ENCODE peak calls at places on chromosomes 6 and 20, in seven cellular contexts. E is left lung; G is trophoblast cell; Z is pancreas; H is suprapubic skin; K is CD8-positive, alpha-beta T cell; O is heart left ventricle. V is an unnamed sample.

GRCh38 chr6:43962458-43962857 is 164.8 kb downstream of the MRPL14 start:
- DNase-seq in K (no peak), E (no peak), G (peak), O (no peak), H (peak), Z (no peak), V (no peak)

GRCh38 chr6:31572041-31572911 is at the start of gene LTA:
- DNase-seq in E (peak), H (no peak), O (no peak), G (no peak), Z (no peak), K (peak), V (no peak)

GRCh38 chr20:17490501-17490900 is 40.7 kb downstream of the BFSP1 start:
- DNase-seq in G (no peak), Z (no peak), H (no peak), E (no peak), O (no peak), K (no peak), V (no peak)

GRCh38 chr6:111555041-111555440 is 50.6 kb downstream of the TRAF3IP2 start:
- DNase-seq in G (no peak), E (no peak), H (no peak), Z (no peak), K (no peak), O (no peak), V (no peak)

GRCh38 chr20:32510120-32510600 is 75.0 kb downstream of the NOL4L start:
- DNase-seq in K (no peak), Z (peak), H (no peak), O (no peak), E (peak), G (no peak), V (no peak)

GRCh38 chr6:3522561-3523287 is 65.9 kb upstream of the SLC22A23 start:
- DNase-seq in E (no peak), O (no peak), K (no peak), Z (no peak), H (no peak), G (peak), V (no peak)

GRCh38 chr6:56984374-56984773 is 29.5 kb downstream of the BEND6 start:
- DNase-seq in K (no peak), Z (no peak), G (peak), O (no peak), E (no peak), H (no peak), V (no peak)

GRCh38 chr6:135063926-135064325 is 9.3 kb upstream of the HBS1L start:
- DNase-seq in K (no peak), E (no peak), Z (no peak), H (no peak), O (no peak), G (no peak), V (no peak)

GRCh38 chr6:13461805-13462204 is 25.6 kb downstream of the GFOD1 start:
- DNase-seq in G (peak), H (no peak), E (no peak), Z (no peak), K (no peak), O (no peak), V (no peak)

GRCh38 chr20:57076202-57076651 is 190.2 kb downstream of the BMP7 start:
- DNase-seq in Z (no peak), G (peak), O (no peak), K (no peak), E (no peak), H (no peak), V (no peak)

GRCh38 chr6:108168980-108169800 is 3.4 kb downstream of the NR2E1 start:
- DNase-seq in E (peak), K (no peak), Z (peak), O (no peak), G (peak), H (no peak), V (no peak)

GRCh38 chr20:62816879-62817873 is at the start of gene COL9A3:
- DNase-seq in Z (no peak), G (no peak), O (no peak), K (no peak), E (no peak), H (no peak), V (no peak)

GRCh38 chr6:127267742-127268588 is 1.3 kb downstream of the RNF146 start:
- DNase-seq in H (no peak), K (no peak), E (no peak), O (no peak), Z (no peak), G (no peak), V (peak)

GRCh38 chr6:170124150-170124549 is 166.7 kb downstream of the DLL1 start:
- DNase-seq in E (no peak), H (peak), K (no peak), G (no peak), Z (no peak), O (no peak), V (no peak)

GRCh38 chr6:135256866-135257265 is 75.8 kb downstream of the MYB start:
- DNase-seq in H (no peak), G (no peak), E (no peak), K (no peak), Z (no peak), O (no peak), V (no peak)

GRCh38 chr6:154127638-154128037 is 88.6 kb downstream of the OPRM1 start:
- DNase-seq in O (no peak), G (no peak), K (no peak), H (no peak), Z (no peak), E (no peak), V (peak)

GRCh38 chr6:125597411-125598253 is 151.8 kb upstream of the HEY2 start:
- DNase-seq in O (peak), Z (no peak), K (no peak), E (no peak), H (no peak), G (no peak), V (no peak)

GRCh38 chr6:5422321-5422915 is 161.1 kb downstream of the FARS2 start:
- DNase-seq in G (peak), H (no peak), O (no peak), Z (no peak), K (no peak), E (no peak), V (peak)

GRCh38 chr6:20540683-20541082 is 6.4 kb downstream of the CDKAL1 start:
- DNase-seq in Z (no peak), K (no peak), G (peak), H (no peak), O (no peak), E (no peak), V (no peak)

GRCh38 chr20:40982415-40983145 is 46.0 kb upstream of the TOP1 start:
- DNase-seq in K (no peak), E (no peak), G (no peak), H (no peak), O (no peak), Z (no peak), V (no peak)

GRCh38 chr6:167341665-167342655 is 17.1 kb downstream of the TTLL2 start:
- DNase-seq in Z (no peak), E (no peak), O (no peak), K (no peak), G (no peak), H (no peak), V (no peak)

GRCh38 chr6:82461536-82461935 is 97.9 kb downstream of the TPBG start:
- DNase-seq in G (no peak), K (no peak), O (no peak), H (no peak), Z (no peak), E (no peak), V (no peak)

GRCh38 chr6:23414204-23414501 is 711.9 kb upstream of the NRSN1 start:
- DNase-seq in K (no peak), O (no peak), H (no peak), G (peak), Z (no peak), E (no peak), V (peak)

GRCh38 chr6:54125493-54125892 is 14.2 kb downstream of the MLIP start:
- DNase-seq in H (no peak), Z (no peak), G (peak), O (no peak), E (no peak), K (no peak), V (no peak)

GRCh38 chr20:42341654-42342053 is 723.5 kb upstream of the CHD6 start:
- DNase-seq in O (no peak), K (no peak), Z (no peak), G (no peak), E (no peak), H (no peak), V (no peak)

GRCh38 chr20:50460115-50460607 is 50.0 kb upstream of the PTPN1 start:
- DNase-seq in E (no peak), H (no peak), O (no peak), K (no peak), Z (no peak), G (no peak), V (no peak)
- H3K27ac ChIP-seq in E (no peak), H (peak), O (no peak), K (no peak), Z (no peak), G (no peak), V (no peak)

GRCh38 chr6:17870302-17871168 is 116.9 kb downstream of the KIF13A start:
- DNase-seq in G (no peak), O (no peak), K (no peak), E (no peak), H (no peak), Z (no peak), V (peak)
- H3K27ac ChIP-seq in G (no peak), O (no peak), K (no peak), E (no peak), H (no peak), Z (no peak), V (no peak)

DNA sequence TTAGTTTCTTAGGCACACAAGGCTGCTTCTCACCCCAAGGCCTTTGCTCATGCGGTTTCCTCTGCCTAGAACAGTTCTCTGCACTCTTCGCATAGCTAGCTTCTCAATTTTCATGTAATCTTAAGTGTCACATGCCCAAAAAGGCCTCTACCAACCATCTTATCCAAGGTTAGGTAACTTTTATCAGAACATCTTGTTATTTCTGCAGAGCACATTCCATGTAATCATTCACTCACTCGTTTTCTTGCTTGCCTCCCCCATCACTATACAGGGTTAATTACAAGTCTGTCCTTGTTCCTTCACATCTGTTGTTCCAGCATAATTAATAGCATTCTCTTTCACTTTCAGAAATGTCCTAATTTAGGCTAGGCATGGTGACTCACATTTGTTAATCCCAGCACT is 53.8 kb downstream of the NCOA6 start:
- DNase-seq in K (no peak), Z (no peak), E (no peak), H (no peak), G (peak), O (no peak), V (no peak)
- H3K27ac ChIP-seq in K (no peak), Z (no peak), E (no peak), H (peak), G (no peak), O (no peak), V (no peak)

GRCh38 chr6:143187173-143187908 is 126.7 kb downstream of the AIG1 start:
- DNase-seq in G (peak), E (no peak), K (no peak), Z (no peak), O (no peak), H (no peak), V (no peak)

GRCh38 chr6:143192766-143193165 is 132.1 kb downstream of the AIG1 start:
- DNase-seq in G (peak), E (no peak), H (no peak), K (no peak), Z (no peak), O (no peak), V (no peak)

GRCh38 chr6:143183735-143184134 is 123.0 kb downstream of the AIG1 start:
- DNase-seq in Z (no peak), G (no peak), K (no peak), O (no peak), H (no peak), E (no peak), V (peak)

GRCh38 chr6:143193571-143194094 is 132.9 kb downstream of the AIG1 start:
- DNase-seq in E (no peak), O (no peak), H (no peak), G (no peak), Z (no peak), K (no peak), V (no peak)

DNA sequence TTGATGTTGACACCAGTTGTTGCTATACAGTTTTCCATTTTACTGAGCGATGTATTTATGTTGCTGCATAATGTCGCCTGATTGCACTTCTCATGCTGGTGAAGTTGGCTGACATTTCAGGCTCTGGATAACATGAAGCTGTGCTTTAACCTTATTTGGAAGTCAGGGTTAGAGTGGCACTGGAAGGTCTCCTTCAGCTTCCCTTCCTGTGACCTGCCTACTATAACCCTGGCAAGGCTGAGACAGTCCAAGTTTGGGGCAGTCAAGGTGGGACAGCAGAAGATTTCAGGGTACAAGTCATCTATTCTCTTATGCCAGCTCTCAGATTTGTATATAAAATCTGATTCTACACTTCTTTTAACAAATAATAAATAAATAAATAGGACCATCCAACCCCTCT is 127.6 kb downstream of the AIG1 start:
- DNase-seq in G (no peak), O (no peak), H (no peak), Z (no peak), K (no peak), E (no peak), V (no peak)
- H3K27ac ChIP-seq in G (no peak), O (peak), H (no peak), Z (no peak), K (no peak), E (no peak), V (no peak)

DNA sequence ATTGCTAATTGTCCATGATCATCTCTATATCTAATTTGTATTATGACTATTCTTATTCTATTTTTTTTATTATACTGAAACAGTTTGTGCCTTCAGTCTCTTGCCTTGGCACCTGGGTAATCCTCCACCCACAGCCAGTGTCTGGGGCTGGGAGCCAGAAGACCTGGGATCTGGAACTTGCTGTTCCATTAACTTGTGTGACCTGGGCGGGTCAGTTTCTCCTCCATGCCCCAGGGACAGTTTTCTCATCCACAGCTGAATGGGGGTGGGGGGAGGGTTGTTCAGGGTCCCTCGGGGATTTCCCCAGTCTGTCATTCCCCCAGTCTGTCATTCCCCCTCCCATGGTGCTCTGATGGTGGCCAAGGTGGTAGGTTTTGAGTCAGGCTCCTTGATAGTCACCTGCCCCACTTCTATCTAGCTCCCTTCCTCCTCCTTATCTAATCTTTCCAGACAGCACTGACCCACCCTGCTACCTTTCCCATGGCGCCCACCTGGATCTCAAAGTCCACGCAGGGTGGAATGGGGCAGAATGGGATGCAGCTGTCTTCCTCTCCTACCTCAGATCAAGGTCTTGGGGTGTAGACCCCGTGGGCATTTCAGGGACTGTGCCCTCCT is 11.0 kb downstream of the ITPR3 start:
- DNase-seq in O (no peak), E (no peak), Z (no peak), G (no peak), K (no peak), H (no peak), V (no peak)
- H3K27ac ChIP-seq in O (no peak), E (peak), Z (no peak), G (no peak), K (no peak), H (peak), V (no peak)

DNA sequence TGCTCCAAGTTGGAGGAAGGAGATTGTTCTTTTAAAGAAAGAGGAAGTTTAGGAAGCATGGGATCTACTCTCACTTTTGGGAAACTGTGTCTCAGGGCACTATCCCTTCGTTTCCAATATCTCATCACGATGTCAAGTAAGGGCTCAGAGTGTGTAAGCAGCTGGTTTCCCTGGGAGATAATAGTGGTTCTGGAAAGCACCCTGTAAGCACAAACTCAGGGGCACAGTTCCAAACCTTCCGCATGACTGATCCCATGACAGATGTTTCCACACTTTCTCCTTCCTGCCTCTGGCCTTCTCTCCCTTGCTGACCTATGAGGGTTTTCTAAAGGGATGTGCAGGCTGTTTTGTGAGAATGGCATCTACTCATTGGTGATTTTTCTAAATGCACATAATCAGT is 33.9 kb downstream of the ADTRP start:
- DNase-seq in E (no peak), H (peak), Z (no peak), G (peak), O (no peak), K (no peak), V (peak)
- H3K27ac ChIP-seq in E (peak), H (peak), Z (no peak), G (no peak), O (peak), K (no peak), V (no peak)

DNA sequence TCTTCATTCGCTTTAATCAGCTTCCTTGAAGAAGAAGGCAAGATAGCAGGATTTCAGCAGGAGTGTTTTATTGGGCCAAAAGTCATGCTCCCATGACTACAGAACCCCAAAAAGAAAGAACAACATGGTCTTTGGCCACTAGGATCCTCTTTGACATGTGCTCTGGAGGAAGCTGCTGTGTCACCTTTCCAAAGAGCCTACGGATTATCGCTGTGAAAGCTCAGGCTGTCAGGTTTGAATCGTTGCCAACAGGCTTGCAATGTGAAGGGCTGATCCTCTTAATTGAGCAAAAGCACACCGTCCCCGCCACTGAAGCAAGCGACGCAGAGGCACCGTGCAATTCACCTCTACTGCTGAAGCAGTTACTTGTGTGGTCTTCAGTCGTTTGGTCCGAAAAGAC is 29.0 kb downstream of the MYLIP start:
- DNase-seq in O (no peak), K (no peak), E (no peak), G (no peak), Z (no peak), H (no peak), V (no peak)
- H3K27ac ChIP-seq in O (no peak), K (no peak), E (no peak), G (no peak), Z (no peak), H (no peak), V (no peak)

V was measured in endothelial cell of umbilical vein.